ENCODE peak calls at places on chromosomes 2 and 18, in ten cellular contexts. One of them, this sample, is unnamed.

GRCh38 chr2:199851886-199852285 is 894 bp upstream of the FTCDNL1 start:
- DNase-seq in LHCN-M2: no peak
- DNase-seq in AML-193: no peak
- DNase-seq in stimulated activated effector memory CD8-positive, alpha-beta T cell treated with anti-CD3 and anti-CD28 coated beads, Interleukin-12 subunit alpha, Interleukin-12 subunit beta, amount 100 ng/mL, for 72 hours: no peak
- DNase-seq in neuronal stem cell: no peak
- DNase-seq in HT1080: no peak
- DNase-seq in B cell: no peak
- DNase-seq in effector CD8-positive, alpha-beta T cell: no peak
- DNase-seq in amniotic stem cell: no peak
- DNase-seq in adipocyte: no peak
- DNase-seq in this sample: no peak

GRCh38 chr2:234137400-234138014 is 87.0 kb downstream of the SPP2 start:
- DNase-seq in neuronal stem cell: no peak
- DNase-seq in stimulated activated effector memory CD8-positive, alpha-beta T cell treated with anti-CD3 and anti-CD28 coated beads, Interleukin-12 subunit alpha, Interleukin-12 subunit beta, amount 100 ng/mL, for 72 hours: no peak
- DNase-seq in AML-193: no peak
- DNase-seq in HT1080: peak
- DNase-seq in amniotic stem cell: no peak
- DNase-seq in effector CD8-positive, alpha-beta T cell: no peak
- DNase-seq in B cell: no peak
- DNase-seq in adipocyte: peak
- DNase-seq in LHCN-M2: peak
- DNase-seq in this sample: no peak

GRCh38 chr2:88521445-88522070 is 69.1 kb upstream of the FOXI3 start:
- DNase-seq in LHCN-M2: peak
- DNase-seq in stimulated activated effector memory CD8-positive, alpha-beta T cell treated with anti-CD3 and anti-CD28 coated beads, Interleukin-12 subunit alpha, Interleukin-12 subunit beta, amount 100 ng/mL, for 72 hours: no peak
- DNase-seq in AML-193: no peak
- DNase-seq in adipocyte: peak
- DNase-seq in effector CD8-positive, alpha-beta T cell: no peak
- DNase-seq in B cell: no peak
- DNase-seq in HT1080: peak
- DNase-seq in amniotic stem cell: no peak
- DNase-seq in neuronal stem cell: no peak
- DNase-seq in this sample: no peak

GRCh38 chr2:71589763-71590162 is 136.4 kb downstream of the DYSF start:
- DNase-seq in HT1080: no peak
- DNase-seq in adipocyte: no peak
- DNase-seq in amniotic stem cell: no peak
- DNase-seq in stimulated activated effector memory CD8-positive, alpha-beta T cell treated with anti-CD3 and anti-CD28 coated beads, Interleukin-12 subunit alpha, Interleukin-12 subunit beta, amount 100 ng/mL, for 72 hours: no peak
- DNase-seq in effector CD8-positive, alpha-beta T cell: no peak
- DNase-seq in LHCN-M2: no peak
- DNase-seq in AML-193: no peak
- DNase-seq in neuronal stem cell: peak
- DNase-seq in B cell: no peak
- DNase-seq in this sample: no peak

GRCh38 chr2:50746526-50746925 is 285.4 kb downstream of the NRXN1 start:
- DNase-seq in LHCN-M2: peak
- DNase-seq in effector CD8-positive, alpha-beta T cell: no peak
- DNase-seq in adipocyte: peak
- DNase-seq in neuronal stem cell: no peak
- DNase-seq in AML-193: peak
- DNase-seq in stimulated activated effector memory CD8-positive, alpha-beta T cell treated with anti-CD3 and anti-CD28 coated beads, Interleukin-12 subunit alpha, Interleukin-12 subunit beta, amount 100 ng/mL, for 72 hours: no peak
- DNase-seq in amniotic stem cell: no peak
- DNase-seq in HT1080: peak
- DNase-seq in B cell: no peak
- DNase-seq in this sample: peak

GRCh38 chr2:110748489-110748867 is 16.1 kb downstream of the ACOXL start:
- DNase-seq in neuronal stem cell: no peak
- DNase-seq in stimulated activated effector memory CD8-positive, alpha-beta T cell treated with anti-CD3 and anti-CD28 coated beads, Interleukin-12 subunit alpha, Interleukin-12 subunit beta, amount 100 ng/mL, for 72 hours: peak
- DNase-seq in HT1080: no peak
- DNase-seq in AML-193: no peak
- DNase-seq in B cell: no peak
- DNase-seq in LHCN-M2: peak
- DNase-seq in amniotic stem cell: no peak
- DNase-seq in adipocyte: no peak
- DNase-seq in effector CD8-positive, alpha-beta T cell: no peak
- DNase-seq in this sample: no peak

GRCh38 chr2:222310747-222311320 is 12.0 kb upstream of the PAX3 start:
- DNase-seq in effector CD8-positive, alpha-beta T cell: no peak
- DNase-seq in adipocyte: no peak
- DNase-seq in LHCN-M2: no peak
- DNase-seq in AML-193: no peak
- DNase-seq in HT1080: no peak
- DNase-seq in neuronal stem cell: no peak
- DNase-seq in stimulated activated effector memory CD8-positive, alpha-beta T cell treated with anti-CD3 and anti-CD28 coated beads, Interleukin-12 subunit alpha, Interleukin-12 subunit beta, amount 100 ng/mL, for 72 hours: no peak
- DNase-seq in B cell: no peak
- DNase-seq in amniotic stem cell: no peak
- DNase-seq in this sample: no peak

GRCh38 chr2:112708968-112709367 is 11.9 kb upstream of the NT5DC4 start:
- DNase-seq in LHCN-M2: no peak
- DNase-seq in effector CD8-positive, alpha-beta T cell: no peak
- DNase-seq in neuronal stem cell: no peak
- DNase-seq in HT1080: no peak
- DNase-seq in stimulated activated effector memory CD8-positive, alpha-beta T cell treated with anti-CD3 and anti-CD28 coated beads, Interleukin-12 subunit alpha, Interleukin-12 subunit beta, amount 100 ng/mL, for 72 hours: no peak
- DNase-seq in B cell: no peak
- DNase-seq in AML-193: no peak
- DNase-seq in adipocyte: no peak
- DNase-seq in amniotic stem cell: no peak
- DNase-seq in this sample: no peak

GRCh38 chr18:49565656-49566055 is 3.8 kb downstream of the LIPG start:
- DNase-seq in B cell: no peak
- DNase-seq in amniotic stem cell: no peak
- DNase-seq in neuronal stem cell: no peak
- DNase-seq in stimulated activated effector memory CD8-positive, alpha-beta T cell treated with anti-CD3 and anti-CD28 coated beads, Interleukin-12 subunit alpha, Interleukin-12 subunit beta, amount 100 ng/mL, for 72 hours: no peak
- DNase-seq in AML-193: no peak
- DNase-seq in LHCN-M2: peak
- DNase-seq in HT1080: no peak
- DNase-seq in effector CD8-positive, alpha-beta T cell: no peak
- DNase-seq in adipocyte: peak
- DNase-seq in this sample: no peak

GRCh38 chr2:70202236-70202806 is 11.5 kb upstream of the C2orf42 start:
- DNase-seq in stimulated activated effector memory CD8-positive, alpha-beta T cell treated with anti-CD3 and anti-CD28 coated beads, Interleukin-12 subunit alpha, Interleukin-12 subunit beta, amount 100 ng/mL, for 72 hours: peak
- DNase-seq in B cell: no peak
- DNase-seq in amniotic stem cell: no peak
- DNase-seq in HT1080: no peak
- DNase-seq in neuronal stem cell: no peak
- DNase-seq in effector CD8-positive, alpha-beta T cell: no peak
- DNase-seq in AML-193: no peak
- DNase-seq in LHCN-M2: no peak
- DNase-seq in adipocyte: no peak
- DNase-seq in this sample: no peak

GRCh38 chr2:151774506-151774905 is 40.2 kb upstream of the NEB start:
- DNase-seq in LHCN-M2: peak
- DNase-seq in neuronal stem cell: no peak
- DNase-seq in stimulated activated effector memory CD8-positive, alpha-beta T cell treated with anti-CD3 and anti-CD28 coated beads, Interleukin-12 subunit alpha, Interleukin-12 subunit beta, amount 100 ng/mL, for 72 hours: no peak
- DNase-seq in effector CD8-positive, alpha-beta T cell: no peak
- DNase-seq in B cell: no peak
- DNase-seq in AML-193: no peak
- DNase-seq in amniotic stem cell: no peak
- DNase-seq in adipocyte: peak
- DNase-seq in HT1080: peak
- DNase-seq in this sample: no peak

GRCh38 chr2:71609958-71610357 is 156.6 kb downstream of the DYSF start:
- DNase-seq in B cell: peak
- DNase-seq in stimulated activated effector memory CD8-positive, alpha-beta T cell treated with anti-CD3 and anti-CD28 coated beads, Interleukin-12 subunit alpha, Interleukin-12 subunit beta, amount 100 ng/mL, for 72 hours: no peak
- DNase-seq in adipocyte: peak
- DNase-seq in HT1080: peak
- DNase-seq in LHCN-M2: peak
- DNase-seq in AML-193: peak
- DNase-seq in neuronal stem cell: no peak
- DNase-seq in amniotic stem cell: peak
- DNase-seq in effector CD8-positive, alpha-beta T cell: no peak
- DNase-seq in this sample: no peak

GRCh38 chr2:241244368-241244767 is 55.9 kb downstream of the ANO7 start:
- DNase-seq in B cell: no peak
- DNase-seq in LHCN-M2: no peak
- DNase-seq in neuronal stem cell: no peak
- DNase-seq in AML-193: no peak
- DNase-seq in adipocyte: no peak
- DNase-seq in HT1080: no peak
- DNase-seq in effector CD8-positive, alpha-beta T cell: no peak
- DNase-seq in stimulated activated effector memory CD8-positive, alpha-beta T cell treated with anti-CD3 and anti-CD28 coated beads, Interleukin-12 subunit alpha, Interleukin-12 subunit beta, amount 100 ng/mL, for 72 hours: no peak
- DNase-seq in amniotic stem cell: no peak
- DNase-seq in this sample: no peak

GRCh38 chr2:24253303-24253919 is 78.6 kb downstream of the FAM228A start:
- DNase-seq in effector CD8-positive, alpha-beta T cell: no peak
- DNase-seq in adipocyte: peak
- DNase-seq in LHCN-M2: peak
- DNase-seq in amniotic stem cell: no peak
- DNase-seq in AML-193: no peak
- DNase-seq in HT1080: peak
- DNase-seq in B cell: no peak
- DNase-seq in stimulated activated effector memory CD8-positive, alpha-beta T cell treated with anti-CD3 and anti-CD28 coated beads, Interleukin-12 subunit alpha, Interleukin-12 subunit beta, amount 100 ng/mL, for 72 hours: no peak
- DNase-seq in neuronal stem cell: no peak
- DNase-seq in this sample: no peak

GRCh38 chr18:24514439-24514838 is 54.0 kb downstream of the HRH4 start:
- DNase-seq in stimulated activated effector memory CD8-positive, alpha-beta T cell treated with anti-CD3 and anti-CD28 coated beads, Interleukin-12 subunit alpha, Interleukin-12 subunit beta, amount 100 ng/mL, for 72 hours: no peak
- DNase-seq in adipocyte: peak
- DNase-seq in effector CD8-positive, alpha-beta T cell: no peak
- DNase-seq in LHCN-M2: peak
- DNase-seq in amniotic stem cell: no peak
- DNase-seq in neuronal stem cell: peak
- DNase-seq in HT1080: peak
- DNase-seq in AML-193: no peak
- DNase-seq in B cell: no peak
- DNase-seq in this sample: peak